ENCODE peak calls at places on chromosomes 6 and 20, in five cellular contexts. C, Y, T, O and N are unnamed samples. For H3K4me1, the result is how much of the 10 kb centered on the place peaks cover.

GRCh38 chr6:130577178-130577919 is 211.5 kb downstream of the TMEM200A start:
- DNase-seq in T (no peak), C (no peak), Y (no peak), O (no peak), N (no peak)

GRCh38 chr6:108651781-108652227 is 91.1 kb downstream of the FOXO3 start:
- DNase-seq in C (peak), O (no peak), T (peak), Y (no peak), N (no peak)

GRCh38 chr6:134753001-134753400 is 196.9 kb downstream of the ALDH8A1 start:
- DNase-seq in T (no peak), Y (no peak), C (no peak), O (no peak), N (no peak)

GRCh38 chr20:46618316-46619110 is 32.7 kb downstream of the SLC13A3 start:
- DNase-seq in C (no peak), T (no peak), Y (no peak), O (no peak), N (no peak)

GRCh38 chr6:12548526-12548925 is 168.0 kb upstream of the PHACTR1 start:
- DNase-seq in O (no peak), C (peak), T (no peak), Y (no peak), N (no peak)

GRCh38 chr6:617485-618100 is 39.3 kb downstream of the HUS1B start:
- DNase-seq in O (peak), Y (no peak), C (no peak), T (peak), N (no peak)

GRCh38 chr6:69105288-69105687 is 470.2 kb downstream of the ADGRB3 start:
- DNase-seq in C (no peak), T (no peak), O (no peak), Y (no peak), N (no peak)

GRCh38 chr6:56988145-56988544 is 33.2 kb downstream of the BEND6 start:
- DNase-seq in T (no peak), Y (no peak), O (no peak), C (no peak), N (no peak)

GRCh38 chr20:56360133-56360898 is 1.5 kb downstream of the FAM210B start:
- DNase-seq in T (peak), Y (no peak), C (no peak), O (no peak), N (no peak)

GRCh38 chr6:117270121-117270959 is 5.0 kb downstream of the VGLL2 start:
- DNase-seq in T (no peak), O (peak), C (no peak), Y (no peak), N (no peak)

GRCh38 chr6:170208171-170208601 is 82.7 kb downstream of the DLL1 start:
- DNase-seq in Y (no peak), O (no peak), T (no peak), C (no peak), N (no peak)

GRCh38 chr6:19380287-19380686 is 456.9 kb upstream of the ID4 start:
- DNase-seq in Y (no peak), C (peak), O (no peak), T (peak), N (no peak)

GRCh38 chr6:57313711-57314471 is 3.5 kb upstream of the PRIM2 start:
- DNase-seq in C (peak), T (peak), O (peak), Y (peak), N (no peak)

GRCh38 chr6:37766717-37767116 is 52.8 kb upstream of the ZFAND3 start:
- DNase-seq in Y (no peak), C (no peak), T (no peak), O (no peak), N (no peak)

GRCh38 chr6:109393882-109394281 is 11.6 kb upstream of the CD164 start:
- DNase-seq in C (peak), Y (no peak), T (peak), O (no peak), N (no peak)

GRCh38 chr6:20211941-20212391 is 303 bp downstream of the MBOAT1 start:
- DNase-seq in C (peak), O (peak), Y (no peak), T (peak), N (no peak)

GRCh38 chr20:45621593-45621992 is 7.9 kb upstream of the WFDC10A start:
- DNase-seq in Y (no peak), T (no peak), O (peak), C (no peak), N (no peak)

GRCh38 chr6:88840289-88840688 is 123.1 kb downstream of the RNGTT start:
- DNase-seq in Y (no peak), C (no peak), T (no peak), O (no peak), N (no peak)

GRCh38 chr6:126804255-126805064 is 314.0 kb upstream of the RSPO3 start:
- DNase-seq in Y (peak), C (peak), O (peak), T (peak), N (peak)

GRCh38 chr6:119110601-119111548 is 32.4 kb upstream of the FAM184A start:
- DNase-seq in C (peak), Y (peak), O (peak), T (peak), N (peak)

GRCh38 chr6:108983151-108983550 is 111.5 kb downstream of the SESN1 start:
- DNase-seq in O (no peak), Y (no peak), C (no peak), T (no peak), N (no peak)

GRCh38 chr6:33908025-33908424 is 104.2 kb upstream of the MLN start:
- DNase-seq in O (peak), T (no peak), Y (no peak), C (no peak), N (no peak)

GRCh38 chr6:158369241-158369640 is 57.0 kb downstream of the TULP4 start:
- DNase-seq in Y (no peak), O (no peak), T (no peak), C (no peak), N (no peak)

GRCh38 chr6:118764766-118765165 is 113.4 kb upstream of the CEP85L start:
- DNase-seq in T (no peak), C (no peak), O (no peak), Y (no peak), N (no peak)

GRCh38 chr6:151209071-151209831 is 30.5 kb upstream of the AKAP12 start:
- DNase-seq in C (peak), T (peak), O (peak), Y (peak), N (no peak)

GRCh38 chr20:35662541-35662940 is 2.2 kb downstream of the CPNE1 start:
- DNase-seq in Y (no peak), C (peak), O (no peak), T (peak), N (no peak)

GRCh38 chr20:57991211-57991841 is 237.1 kb downstream of the ANKRD60 start:
- DNase-seq in T (peak), Y (no peak), O (no peak), C (peak), N (no peak)

GRCh38 chr6:55046869-55047422 is 127.4 kb upstream of the HCRTR2 start:
- DNase-seq in Y (no peak), T (no peak), C (no peak), O (peak), N (no peak)

GRCh38 chr6:15621203-15622044 is 41.4 kb downstream of the DTNBP1 start:
- DNase-seq in Y (no peak), T (no peak), O (peak), C (peak), N (no peak)

GRCh38 chr20:20665200-20665599 is 47.2 kb downstream of the RALGAPA2 start:
- DNase-seq in T (no peak), Y (no peak), O (no peak), C (no peak), N (no peak)

GRCh38 chr6:131534654-131534956 is 38.4 kb upstream of the ARG1 start:
- DNase-seq in C (no peak), O (no peak), Y (no peak), T (no peak), N (no peak)

GRCh38 chr20:37160683-37161082 is 18.4 kb upstream of the RPN2 start:
- DNase-seq in T (no peak), C (no peak), O (no peak), Y (no peak), N (no peak)

GRCh38 chr20:20358801-20359200 is 9.1 kb upstream of the INSM1 start:
- DNase-seq in O (no peak), C (no peak), T (no peak), Y (no peak), N (no peak)

GRCh38 chr20:47862841-47863240 is 77.6 kb upstream of the SULF2 start:
- DNase-seq in O (no peak), T (no peak), C (no peak), Y (no peak), N (no peak)

DNA sequence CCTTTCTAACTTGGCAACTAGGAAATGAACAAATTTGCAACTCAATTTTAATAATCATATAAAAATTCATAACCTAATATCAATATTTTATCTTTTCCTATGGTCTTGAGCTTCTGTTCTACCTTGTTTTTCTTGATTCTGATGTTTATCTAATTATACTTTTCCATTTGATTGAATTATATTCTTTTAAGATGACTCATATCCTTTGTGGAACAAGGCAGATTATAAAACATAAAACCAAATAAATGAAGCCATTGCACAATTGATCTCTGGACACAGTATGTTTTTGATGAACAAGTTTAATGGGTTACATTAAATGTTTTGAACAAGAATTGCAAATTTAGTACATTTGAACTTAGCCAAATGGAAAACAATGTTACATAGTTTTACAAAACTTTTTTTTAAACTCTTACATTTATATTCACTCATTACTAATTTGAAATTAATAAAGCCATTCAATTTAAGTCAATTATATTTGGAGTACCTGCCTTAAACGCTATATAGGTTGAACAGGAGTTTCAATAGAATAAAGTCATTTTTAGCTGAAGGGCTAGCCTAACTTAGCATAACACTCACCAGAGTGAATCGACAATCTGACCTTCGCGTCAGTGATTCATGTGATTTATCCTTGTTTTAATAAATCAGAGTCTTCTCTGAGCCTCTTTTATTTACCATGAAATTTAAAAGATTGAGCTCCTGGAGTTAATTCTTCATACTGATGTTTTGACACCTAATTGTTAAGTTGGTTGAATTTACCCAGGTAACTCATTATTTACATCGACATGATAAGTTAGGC is 3.8 kb downstream of the NCOA7 start:
- DNase-seq in Y (no peak), C (peak), O (no peak), T (peak), N (no peak)
- H3K4me1 ChIP-seq in Y (under half), C (under half), O (under half), T (half or more), N (half or more)

GRCh38 chr6:149898966-149899365 is 1.1 kb upstream of the RAET1E start:
- DNase-seq in O (no peak), Y (no peak), C (no peak), T (no peak), N (no peak)

GRCh38 chr6:149897015-149897697 is 757 bp downstream of the RAET1E start:
- DNase-seq in C (peak), T (peak), Y (peak), O (no peak), N (no peak)

GRCh38 chr6:149897855-149898744 is at the start of gene RAET1E:
- DNase-seq in T (no peak), Y (no peak), O (no peak), C (no peak), N (peak)

GRCh38 chr6:149895702-149896310 is 2.1 kb downstream of the RAET1E start:
- DNase-seq in O (no peak), Y (peak), T (peak), C (peak), N (no peak)

DNA sequence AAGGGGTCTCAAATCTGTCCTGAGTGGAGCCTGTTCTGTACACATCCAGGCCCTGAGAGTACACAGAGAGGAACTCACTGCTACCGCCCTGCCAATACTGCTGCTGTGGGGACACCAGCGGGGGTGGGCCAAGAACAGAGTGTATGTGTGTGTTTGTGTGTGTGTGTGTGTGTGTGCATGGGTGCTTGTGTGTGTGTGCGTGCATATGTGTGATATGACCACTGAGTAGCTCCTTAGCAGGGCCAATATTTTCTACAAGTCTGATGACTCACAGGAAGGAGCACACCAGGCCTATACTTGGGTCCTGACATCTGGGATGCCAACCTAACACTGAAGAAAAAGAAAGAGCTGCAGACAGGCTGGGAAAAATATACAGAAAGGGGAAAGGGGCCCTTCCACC is 1.4 kb downstream of the RAET1E start:
- DNase-seq in T (peak), C (peak), Y (no peak), O (no peak), N (no peak)
- TF ChIP-seq EZH2phosphoT487 in T (no peak), C (no peak), Y (no peak), O (no peak), N (no peak)

DNA sequence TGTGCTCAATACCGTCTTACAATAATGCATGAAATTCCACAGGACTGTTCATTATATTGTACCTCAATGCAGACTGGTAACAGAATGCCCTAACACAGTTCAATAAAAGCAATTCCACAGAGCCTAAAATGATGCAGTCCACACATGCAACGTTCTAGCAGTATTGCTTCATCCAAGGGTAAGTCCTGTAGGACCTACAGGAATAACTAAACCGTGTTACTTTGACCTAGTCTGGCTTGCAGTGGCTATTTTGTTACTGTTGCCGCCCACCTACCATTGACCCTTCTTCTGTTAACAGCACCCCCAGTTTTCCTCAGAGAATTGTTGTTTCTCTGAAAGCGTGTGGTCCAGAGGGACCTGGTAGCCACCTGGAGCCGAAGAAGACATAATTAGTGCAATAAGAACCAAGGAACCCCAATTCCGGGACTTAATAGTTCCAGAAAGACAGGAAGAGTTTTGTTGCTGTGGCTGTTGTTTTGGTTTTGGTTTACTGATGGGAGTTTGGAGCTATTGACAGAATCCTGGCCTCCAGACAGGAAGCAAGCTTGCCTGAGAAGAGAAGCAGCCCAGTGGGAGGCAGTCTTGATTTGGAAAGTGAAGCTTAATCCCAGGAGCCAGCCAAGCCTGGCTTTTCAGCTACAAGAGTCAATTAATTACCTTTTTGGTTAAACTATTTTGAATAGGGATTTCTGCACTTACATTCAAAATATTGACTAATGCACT is 91.3 kb downstream of the FRK start:
- DNase-seq in O (no peak), T (no peak), Y (no peak), C (peak), N (no peak)
- H2AFZ ChIP-seq in O (no peak), T (no peak), Y (no peak), C (peak), N (no peak)

GRCh38 chr6:53333439-53334408 is 15.0 kb downstream of the ELOVL5 start:
- DNase-seq in O (no peak), T (no peak), Y (no peak), C (no peak), N (no peak)
- H3K4me1 ChIP-seq in O (under half), T (under half), Y (under half), C (under half), N (half or more)

GRCh38 chr6:133746417-133746770 is 142.5 kb upstream of the TCF21 start:
- DNase-seq in Y (no peak), O (no peak), C (no peak), T (no peak), N (no peak)

GRCh38 chr6:133743621-133744020 is 145.3 kb upstream of the TCF21 start:
- DNase-seq in C (no peak), O (no peak), T (no peak), Y (no peak), N (no peak)

GRCh38 chr6:133740784-133741183 is 148.1 kb upstream of the TCF21 start:
- DNase-seq in T (no peak), O (no peak), Y (no peak), C (no peak), N (no peak)

GRCh38 chr6:133740218-133740617 is 148.7 kb upstream of the TCF21 start:
- DNase-seq in Y (no peak), T (no peak), C (no peak), O (no peak), N (no peak)

DNA sequence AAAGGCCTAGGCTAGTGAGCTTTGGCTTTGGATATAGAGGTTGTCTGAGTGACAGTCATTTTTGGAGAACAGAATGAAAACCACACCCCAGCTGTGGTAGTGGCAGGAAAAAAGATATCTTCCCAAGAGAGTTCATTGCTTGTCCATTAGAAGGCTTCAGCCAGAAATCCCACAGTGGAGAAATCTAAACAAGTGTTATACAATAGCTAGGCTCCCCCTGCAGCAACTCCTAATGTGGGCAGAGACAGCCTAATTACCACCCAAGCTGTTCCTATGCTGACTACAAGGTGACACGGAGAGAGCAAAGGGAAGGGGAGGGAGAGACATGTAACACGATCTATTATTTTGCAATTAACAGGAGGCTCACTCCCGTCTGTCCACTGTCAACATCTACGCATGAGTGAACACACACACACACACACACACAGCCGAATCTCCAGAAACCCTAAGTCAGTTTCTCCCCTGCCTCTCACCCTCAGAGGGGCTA is 147.5 kb upstream of the TCF21 start:
- DNase-seq in C (peak), O (no peak), T (no peak), Y (peak), N (no peak)
- TF ChIP-seq EZH2phosphoT487 in C (no peak), O (no peak), T (no peak), Y (no peak), N (no peak)

GRCh38 chr20:50470249-50470858 is 39.8 kb upstream of the PTPN1 start:
- DNase-seq in Y (no peak), T (no peak), O (no peak), C (peak), N (no peak)
- H2AFZ ChIP-seq in Y (no peak), T (no peak), O (no peak), C (no peak), N (no peak)